ENCODE peak calls at places on chromosomes 2 and 18, in five cellular contexts. F is CD8-positive, alpha-beta memory T cell; R is naive thymus-derived CD4-positive, alpha-beta T cell; W is suprapubic skin; T is fibroblast of lung. X is an unnamed sample.

GRCh38 chr2:163737169-163737439 is 1.3 kb upstream of the FIGN start:
- DNase-seq in R (no peak), T (peak), F (no peak), W (no peak), X (no peak)

GRCh38 chr2:240121190-240121589 is 14.9 kb downstream of the COPS9 start:
- DNase-seq in F (no peak), R (no peak), T (no peak), W (no peak), X (no peak)

GRCh38 chr18:7896164-7896563 is 329.0 kb downstream of the PTPRM start:
- DNase-seq in T (no peak), R (no peak), F (no peak), W (no peak), X (no peak)

GRCh38 chr2:173997269-173997668 is 32.1 kb upstream of the SP3 start:
- DNase-seq in W (peak), T (peak), R (no peak), F (no peak), X (peak)

GRCh38 chr2:12303181-12304030 is 413.3 kb upstream of the TRIB2 start:
- DNase-seq in R (no peak), W (no peak), T (peak), F (no peak), X (no peak)

GRCh38 chr2:72750977-72751639 is 74.7 kb downstream of the EXOC6B start:
- DNase-seq in F (no peak), T (no peak), R (no peak), W (no peak), X (no peak)

GRCh38 chr2:24620936-24621335 is 129.9 kb downstream of the NCOA1 start:
- DNase-seq in F (no peak), R (no peak), T (no peak), W (no peak), X (no peak)

GRCh38 chr2:72757177-72757775 is 68.6 kb downstream of the EXOC6B start:
- DNase-seq in T (peak), F (no peak), R (no peak), W (no peak), X (no peak)

GRCh38 chr2:191166111-191166755 is 15.4 kb upstream of the STAT4 start:
- DNase-seq in R (no peak), T (peak), F (no peak), W (no peak), X (no peak)

GRCh38 chr2:199148076-199148845 is 309.5 kb downstream of the SATB2 start:
- DNase-seq in W (no peak), F (no peak), R (no peak), T (no peak), X (no peak)

GRCh38 chr2:118050386-118050785 is 36.5 kb upstream of the CCDC93 start:
- DNase-seq in R (no peak), T (no peak), W (no peak), F (no peak), X (no peak)

GRCh38 chr2:127321306-127321705 is 27.4 kb upstream of the ERCC3 start:
- DNase-seq in R (no peak), T (peak), F (no peak), W (no peak), X (no peak)

GRCh38 chr2:108412995-108413726 is 35.4 kb downstream of the SULT1C4 start:
- DNase-seq in R (no peak), F (no peak), T (peak), W (no peak), X (no peak)

GRCh38 chr2:101697794-101698418 is 399 bp downstream of the MAP4K4 start:
- DNase-seq in R (no peak), T (no peak), F (peak), W (no peak), X (peak)

GRCh38 chr2:222311978-222312738 is 13.4 kb upstream of the PAX3 start:
- DNase-seq in R (no peak), F (no peak), T (no peak), W (no peak), X (no peak)

GRCh38 chr18:3251963-3252277 is 4.3 kb downstream of the MYL12A start:
- DNase-seq in W (no peak), R (no peak), T (no peak), F (no peak), X (no peak)

GRCh38 chr18:46040747-46041104 is 31.3 kb downstream of the PSTPIP2 start:
- DNase-seq in R (no peak), T (no peak), W (no peak), F (no peak), X (no peak)

GRCh38 chr2:230865324-230865765 is 603 bp downstream of the ITM2C start:
- DNase-seq in T (no peak), F (no peak), W (no peak), R (no peak), X (no peak)

GRCh38 chr2:117850461-117850860 is 36.0 kb downstream of the DDX18 start:
- DNase-seq in F (no peak), R (no peak), T (no peak), W (no peak), X (no peak)

GRCh38 chr18:78431606-78432005 is 548.0 kb upstream of the SALL3 start:
- DNase-seq in F (no peak), W (no peak), R (no peak), T (no peak), X (no peak)

GRCh38 chr2:66494708-66495107 is 59.8 kb downstream of the MEIS1 start:
- DNase-seq in F (no peak), R (no peak), W (no peak), T (peak), X (no peak)

GRCh38 chr2:40448476-40449079 is 3.3 kb downstream of the SLC8A1 start:
- DNase-seq in R (no peak), W (no peak), F (no peak), T (peak), X (no peak)

GRCh38 chr2:115678129-115678528 is 1235.7 kb downstream of the DPP10 start:
- DNase-seq in R (no peak), W (no peak), F (no peak), T (no peak), X (no peak)

GRCh38 chr2:85457877-85458316 is 39.4 kb downstream of the SH2D6 start:
- DNase-seq in T (no peak), F (no peak), W (no peak), R (no peak), X (no peak)

GRCh38 chr2:130736487-130736886 is 7.6 kb downstream of the GPR148 start:
- DNase-seq in W (no peak), T (no peak), F (no peak), R (no peak), X (no peak)

GRCh38 chr2:188333751-188334524 is 42.3 kb downstream of the GULP1 start:
- DNase-seq in R (no peak), F (no peak), T (peak), W (no peak), X (no peak)
- H3K27ac ChIP-seq in R (no peak), F (no peak), T (no peak), W (no peak), X (no peak)

GRCh38 chr2:182066439-182067061 is 80.9 kb downstream of the PPP1R1C start:
- DNase-seq in R (no peak), F (no peak), W (no peak), T (peak), X (no peak)
- H3K27ac ChIP-seq in R (no peak), F (no peak), W (no peak), T (no peak), X (no peak)

DNA sequence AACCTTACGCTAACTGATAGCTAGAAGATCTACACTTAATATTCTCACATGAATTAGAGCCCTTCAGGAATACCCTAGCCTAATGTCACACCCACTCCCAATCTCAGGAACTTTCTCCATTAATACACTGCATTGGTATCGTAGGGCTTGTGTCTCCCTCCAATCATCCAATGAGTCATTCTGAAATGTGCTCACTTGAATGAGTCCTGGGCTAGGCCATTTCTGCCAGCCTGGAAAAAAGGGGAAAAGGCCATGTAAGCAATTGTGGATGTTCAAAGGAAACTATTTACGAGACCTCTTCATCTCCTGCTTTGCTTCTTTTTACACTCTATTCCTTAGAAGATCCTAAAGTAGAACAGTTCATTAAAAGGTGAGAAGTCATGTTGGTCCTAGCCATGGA is 18.8 kb downstream of the ZEB2 start:
- DNase-seq in R (no peak), F (no peak), W (no peak), T (peak), X (no peak)
- H3K27ac ChIP-seq in R (no peak), F (no peak), W (no peak), T (peak), X (peak)

DNA sequence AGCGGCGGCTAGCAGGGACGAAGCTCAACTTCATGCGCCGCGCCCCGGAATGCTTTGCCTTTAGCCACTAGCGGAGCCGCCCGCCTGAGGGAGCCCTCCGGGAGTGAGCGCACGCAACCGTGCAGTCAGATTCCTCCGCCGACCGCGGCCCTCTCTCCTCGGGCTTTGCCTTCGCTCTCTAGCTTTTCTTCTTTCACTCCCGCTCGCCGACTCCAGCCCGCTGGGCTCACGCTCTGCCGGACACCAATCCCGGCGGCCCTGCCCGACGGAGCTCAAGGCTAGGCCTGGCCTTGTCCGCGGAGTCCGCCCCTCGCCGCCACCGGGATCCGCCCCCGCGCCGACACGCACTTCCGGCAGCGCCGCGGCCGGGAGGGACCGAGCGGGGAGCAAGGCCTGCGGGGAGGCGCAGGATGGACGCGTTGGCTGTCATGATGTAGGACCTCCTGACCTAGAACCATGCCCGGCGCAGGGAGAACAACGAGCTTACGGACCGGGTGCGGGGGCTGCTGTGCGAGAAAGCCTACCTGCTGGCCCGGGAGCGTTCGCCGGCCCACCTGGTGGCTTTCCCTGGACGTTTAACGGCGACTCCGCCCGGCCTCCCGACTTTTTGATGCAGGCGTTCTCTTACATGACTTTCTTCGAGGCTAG is 40.8 kb upstream of the AKAIN1 start:
- DNase-seq in W (peak), R (peak), T (peak), F (peak), X (peak)
- H3K27ac ChIP-seq in W (peak), R (peak), T (peak), F (peak), X (peak)

X was measured in substantia nigra.